ENCODE peak calls at places on chromosomes 3 and 15, in five cellular contexts. M, P, Y, Q and X are unnamed samples.

GRCh38 chr3:171811913-171812321 is 1.6 kb upstream of the PLD1 start:
- DNase-seq in M (no peak), P (no peak), Y (no peak), Q (no peak), X (no peak)

GRCh38 chr15:70604671-70605070 is 158.7 kb downstream of the UACA start:
- DNase-seq in M (no peak), P (no peak), Y (no peak), Q (peak), X (no peak)

GRCh38 chr3:5112043-5112442 is 10.0 kb upstream of the ARL8B start:
- DNase-seq in M (no peak), P (no peak), Y (no peak), Q (no peak), X (no peak)

GRCh38 chr3:70982700-70983140 is 600.8 kb downstream of the FOXP1 start:
- DNase-seq in M (no peak), P (no peak), Y (peak), Q (no peak), X (peak)

GRCh38 chr3:30611613-30612421 is 5.4 kb downstream of the TGFBR2 start:
- DNase-seq in M (no peak), P (no peak), Y (no peak), Q (no peak), X (no peak)

GRCh38 chr3:36540898-36541518 is 160.7 kb downstream of the STAC start:
- DNase-seq in M (no peak), P (peak), Y (no peak), Q (peak), X (peak)

GRCh38 chr3:182794806-182795369 is 1.6 kb downstream of the ATP11B start:
- DNase-seq in M (no peak), P (no peak), Y (no peak), Q (no peak), X (no peak)

GRCh38 chr3:21477896-21478295 is 273.1 kb downstream of the ZNF385D start:
- DNase-seq in M (no peak), P (no peak), Y (no peak), Q (no peak), X (no peak)

GRCh38 chr3:143081844-143082778 is 37.5 kb upstream of the CHST2 start:
- DNase-seq in M (no peak), P (no peak), Y (peak), Q (no peak), X (no peak)

GRCh38 chr15:36958611-36959010 is 141.7 kb downstream of the MEIS2 start:
- DNase-seq in M (no peak), P (no peak), Y (no peak), Q (no peak), X (no peak)

GRCh38 chr3:156461889-156462288 is 93.0 kb downstream of the SSR3 start:
- DNase-seq in M (no peak), P (no peak), Y (no peak), Q (no peak), X (no peak)

GRCh38 chr3:156455839-156456238 is 99.1 kb downstream of the SSR3 start:
- DNase-seq in M (peak), P (peak), Y (no peak), Q (peak), X (no peak)

GRCh38 chr3:156460206-156460609 is 94.7 kb downstream of the SSR3 start:
- DNase-seq in M (peak), P (no peak), Y (no peak), Q (no peak), X (no peak)

GRCh38 chr3:156459434-156459833 is 95.5 kb downstream of the SSR3 start:
- DNase-seq in M (no peak), P (no peak), Y (no peak), Q (no peak), X (no peak)

GRCh38 chr3:156456771-156457224 is 98.1 kb downstream of the SSR3 start:
- DNase-seq in M (no peak), P (no peak), Y (no peak), Q (peak), X (no peak)
- TF ChIP-seq SIN3A in M (no peak), P (no peak), Y (no peak), Q (no peak), X (no peak)

GRCh38 chr3:13536832-13537231 is 12.1 kb upstream of the FBLN2 start:
- DNase-seq in M (no peak), P (no peak), Y (no peak), Q (no peak), X (no peak)
- TF ChIP-seq SRF in M (no peak), P (no peak), Y (no peak), Q (no peak), X (no peak)

GRCh38 chr3:13498354-13499060 is 18.4 kb downstream of the HDAC11 start:
- DNase-seq in M (no peak), P (no peak), Y (no peak), Q (no peak), X (no peak)
- TF ChIP-seq SIN3A in M (no peak), P (no peak), Y (no peak), Q (no peak), X (no peak)

GRCh38 chr3:128784843-128785242 is 58.9 kb downstream of the RAB7A start:
- DNase-seq in M (no peak), P (no peak), Y (no peak), Q (no peak), X (no peak)

GRCh38 chr3:128788268-128788869 is 62.4 kb downstream of the RAB7A start:
- DNase-seq in M (no peak), P (no peak), Y (no peak), Q (no peak), X (no peak)

GRCh38 chr3:128784228-128784627 is 58.2 kb downstream of the RAB7A start:
- DNase-seq in M (peak), P (peak), Y (no peak), Q (peak), X (no peak)

GRCh38 chr3:128787256-128788253 is 61.6 kb downstream of the RAB7A start:
- DNase-seq in M (peak), P (peak), Y (no peak), Q (peak), X (peak)

DNA sequence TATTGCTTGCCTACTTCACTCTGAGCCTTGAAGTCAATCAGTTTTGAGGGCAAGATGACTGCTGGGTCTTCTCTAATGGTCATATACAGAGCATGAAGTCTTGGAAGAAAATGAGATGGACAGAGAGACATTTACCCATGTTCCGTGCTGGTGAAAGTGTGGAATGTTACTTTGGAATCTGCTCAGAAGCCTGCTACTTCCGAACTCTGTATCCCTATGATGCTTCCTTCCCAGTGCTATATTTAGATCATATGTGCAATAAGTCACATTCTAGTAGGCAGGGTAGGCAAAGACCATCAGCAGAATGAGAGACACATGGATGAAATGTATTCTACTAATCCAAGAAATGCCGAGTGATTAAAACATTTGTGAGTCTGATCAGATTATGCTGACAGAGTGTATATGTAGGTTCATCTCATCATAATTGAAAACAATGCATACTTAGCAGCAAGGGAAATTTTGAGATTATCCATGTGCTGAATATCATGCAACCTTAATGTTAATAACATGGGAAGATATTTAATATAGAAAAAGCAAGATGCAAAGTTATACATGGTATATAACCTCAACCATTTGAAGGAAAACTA is 60.5 kb downstream of the RAB7A start:
- DNase-seq in M (no peak), P (no peak), Y (no peak), Q (no peak), X (no peak)
- TF ChIP-seq SRF in M (no peak), P (no peak), Y (no peak), Q (no peak), X (no peak)

GRCh38 chr15:94001113-94001919 is 230.0 kb upstream of the MCTP2 start:
- DNase-seq in M (no peak), P (no peak), Y (no peak), Q (no peak), X (no peak)

GRCh38 chr15:93997071-93997658 is 234.2 kb upstream of the MCTP2 start:
- DNase-seq in M (no peak), P (no peak), Y (no peak), Q (peak), X (peak)

GRCh38 chr15:94004697-94005096 is 226.7 kb upstream of the MCTP2 start:
- DNase-seq in M (no peak), P (no peak), Y (no peak), Q (no peak), X (no peak)

GRCh38 chr15:94002026-94002425 is 229.3 kb upstream of the MCTP2 start:
- DNase-seq in M (no peak), P (no peak), Y (no peak), Q (no peak), X (no peak)

GRCh38 chr15:94000603-94001002 is 230.8 kb upstream of the MCTP2 start:
- DNase-seq in M (no peak), P (no peak), Y (no peak), Q (no peak), X (no peak)
- TF ChIP-seq SIN3A in M (no peak), P (no peak), Y (no peak), Q (no peak), X (no peak)

DNA sequence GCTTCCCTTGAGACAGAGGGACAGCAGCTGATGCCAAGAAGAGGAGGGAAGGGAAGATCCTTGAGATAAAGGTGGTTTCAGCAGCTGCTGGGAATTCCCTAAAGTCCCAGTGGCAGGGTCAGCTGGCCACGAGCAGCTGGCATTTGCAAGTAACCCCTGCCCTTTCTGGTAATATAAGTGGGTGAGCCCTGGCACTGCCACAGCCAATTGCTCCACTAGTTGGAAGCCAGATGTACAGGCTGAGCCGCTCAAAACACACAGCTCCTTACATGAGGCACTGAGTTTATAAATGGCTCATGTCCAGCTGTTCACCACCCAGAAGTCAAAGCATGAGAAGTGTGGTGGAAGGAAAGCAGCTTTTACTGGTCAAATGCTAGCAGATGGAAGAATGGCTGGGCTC is 35.4 kb downstream of the PRR20G start:
- DNase-seq in M (no peak), P (no peak), Y (no peak), Q (no peak), X (no peak)
- TF ChIP-seq SRF in M (no peak), P (no peak), Y (no peak), Q (no peak), X (no peak)

GRCh38 chr15:52019394-52020252 is 604 bp downstream of the MAPK6 start:
- DNase-seq in M (peak), P (peak), Y (no peak), Q (peak), X (no peak)
- TF ChIP-seq SIN3A in M (peak), P (no peak), Y (peak), Q (peak), X (no peak)